ENCODE peak calls at places on chromosomes 12 and 14, in five cellular contexts. M is left lung, Z is GM12878, A is choroid plexus epithelial cell, N is thyroid gland. G is an unnamed sample.

GRCh38 chr12:89702503-89702902 is 6.1 kb downstream of the ATP2B1 start:
- DNase-seq in Z (no peak), M (no peak), N (no peak), A (no peak), G (no peak)

GRCh38 chr14:102853703-102854396 is 68.6 kb upstream of the AMN start:
- DNase-seq in A (no peak), N (no peak), M (no peak), Z (no peak), G (no peak)

GRCh38 chr12:65695077-65695865 is 129.0 kb upstream of the HMGA2 start:
- DNase-seq in A (peak; percentile 98), Z (no peak), M (peak; percentile 69), N (peak; percentile 85), G (peak; percentile 85)

GRCh38 chr12:26126340-26127284 is 1.8 kb upstream of the BHLHE41 start:
- DNase-seq in N (peak; percentile 91), A (peak; percentile 79), M (peak; percentile 88), Z (no peak), G (no peak)

GRCh38 chr14:45698462-45699134 is 445.6 kb upstream of the MIS18BP1 start:
- DNase-seq in M (no peak), A (peak; percentile 24), Z (no peak), N (peak; percentile 69), G (no peak)

GRCh38 chr12:26373606-26374495 is 178.5 kb downstream of the SSPN start:
- DNase-seq in N (no peak), M (no peak), Z (no peak), A (peak; percentile 7), G (no peak)

GRCh38 chr14:54712371-54712998 is 145.6 kb downstream of the SAMD4A start:
- DNase-seq in N (no peak), A (no peak), Z (no peak), M (no peak), G (no peak)

GRCh38 chr12:9951026-9951652 is 19.0 kb upstream of the CLEC2A start:
- DNase-seq in M (no peak), A (no peak), N (no peak), Z (peak; percentile 24), G (no peak)

GRCh38 chr14:100065942-100066574 is 836 bp downstream of the EVL start:
- DNase-seq in Z (peak; percentile 94), M (peak; percentile 47), N (no peak), A (no peak), G (no peak)

GRCh38 chr14:59207506-59207933 is 19.1 kb downstream of the DAAM1 start:
- DNase-seq in N (no peak), A (no peak), Z (peak; percentile 56), M (no peak), G (no peak)

GRCh38 chr12:121712462-121713256 is at the start of gene TMEM120B:
- DNase-seq in N (peak; percentile 81), A (peak; percentile 71), Z (no peak), M (peak; percentile 87), G (peak; percentile 6)

GRCh38 chr14:41167040-41167439 is 439.6 kb upstream of the LRFN5 start:
- DNase-seq in N (no peak), Z (no peak), A (no peak), M (no peak), G (no peak)

GRCh38 chr14:31858868-31859267 is 218.2 kb upstream of the ARHGAP5 start:
- DNase-seq in Z (no peak), N (no peak), M (no peak), A (peak; percentile 60), G (no peak)

GRCh38 chr12:30953946-30954766 is 27.6 kb downstream of the TSPAN11 start:
- DNase-seq in A (no peak), N (no peak), Z (no peak), M (no peak), G (no peak)

GRCh38 chr12:53042607-53043454 is 7.0 kb upstream of the TNS2 start:
- DNase-seq in A (no peak), N (no peak), Z (no peak), M (no peak), G (no peak)

GRCh38 chr14:85963486-85963885 is 433.5 kb downstream of the FLRT2 start:
- DNase-seq in M (no peak), Z (no peak), N (no peak), A (no peak), G (no peak)

GRCh38 chr14:29271669-29272068 is 505.1 kb downstream of the FOXG1 start:
- DNase-seq in M (no peak), N (no peak), Z (no peak), A (no peak), G (no peak)

GRCh38 chr14:99521176-99522024 is 40.2 kb downstream of the CCNK start:
- DNase-seq in N (peak; percentile 0), M (no peak), A (no peak), Z (no peak), G (no peak)

GRCh38 chr14:74846168-74846567 is 29.8 kb downstream of the PROX2 start:
- DNase-seq in A (no peak), Z (no peak), M (no peak), N (no peak), G (no peak)

GRCh38 chr12:26125451-26126339 is 858 bp upstream of the BHLHE41 start:
- DNase-seq in N (peak; percentile 93), A (peak; percentile 75), M (peak; percentile 75), Z (no peak), G (no peak)

GRCh38 chr12:91931110-91931509 is 214.5 kb downstream of the BTG1 start:
- DNase-seq in A (no peak), M (peak; percentile 42), Z (no peak), N (peak; percentile 50), G (peak; percentile 99)

GRCh38 chr12:72288436-72288835 is 16.3 kb downstream of the TRHDE start:
- DNase-seq in M (no peak), A (no peak), Z (no peak), N (no peak), G (no peak)

DNA sequence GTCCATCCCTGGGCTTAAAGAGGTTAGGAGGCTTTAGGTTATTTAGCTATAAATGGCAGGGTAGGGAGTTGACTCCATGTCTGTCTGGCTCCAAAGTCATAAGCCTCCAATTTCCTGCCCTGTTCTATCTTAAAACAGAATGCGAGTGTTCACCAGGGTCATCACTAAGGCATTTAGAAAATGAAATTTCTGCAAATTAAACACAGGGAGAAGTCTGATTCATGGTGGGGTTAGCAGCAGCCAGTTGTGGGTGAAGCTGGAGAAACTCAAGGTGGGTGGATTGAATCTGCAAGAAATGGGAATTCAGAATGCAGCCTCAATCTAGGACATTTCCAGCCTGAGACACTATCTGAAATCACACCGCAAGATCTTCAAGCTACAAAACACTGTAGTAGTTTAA is 13.0 kb upstream of the C12orf75 start:
- DNase-seq in M (no peak), Z (no peak), N (no peak), A (no peak), G (no peak)
- H3K4me3 ChIP-seq in M (no peak overlapping the region), Z (no peak overlapping the region), N (no peak overlapping the region), A (no peak overlapping the region), G (no peak overlapping the region)

DNA sequence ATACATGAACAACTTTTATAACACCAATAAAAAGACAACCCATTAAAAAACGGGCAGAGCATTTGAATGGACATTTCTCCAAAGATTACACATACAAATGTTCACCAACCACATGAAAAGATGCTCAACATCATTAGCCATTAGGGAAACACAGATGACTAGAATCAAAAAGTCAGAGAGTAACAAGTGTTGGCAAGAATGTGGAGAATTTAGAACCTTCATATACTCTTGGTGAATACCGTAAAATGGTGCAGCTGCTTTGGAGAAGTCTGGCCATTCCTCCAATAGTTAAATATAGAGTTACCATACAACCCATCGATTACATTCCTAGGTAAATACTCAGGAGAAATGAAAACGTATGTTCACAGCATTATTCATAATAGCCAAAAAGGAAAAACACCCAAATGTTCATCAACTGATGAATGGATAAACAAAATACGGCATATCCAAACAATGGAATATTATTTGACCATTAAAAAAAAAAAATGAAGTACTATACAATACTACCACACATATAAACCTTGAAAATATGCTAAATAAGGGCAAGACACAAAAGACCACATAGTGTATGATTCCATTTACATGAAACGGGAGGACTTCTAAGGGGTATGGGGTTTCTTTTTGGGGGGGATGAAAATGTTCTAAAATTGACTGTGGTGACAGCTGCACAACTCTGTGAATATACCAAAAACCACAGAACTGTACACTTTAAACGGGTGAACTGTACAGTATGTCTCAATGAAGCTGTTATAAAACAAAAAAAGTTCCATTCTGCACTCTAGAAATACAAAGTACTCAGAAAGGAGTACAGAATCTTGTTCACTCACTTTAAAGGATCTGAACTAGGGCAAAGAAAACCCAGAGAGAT is 3.2 kb downstream of the CORO1C start:
- DNase-seq in N (no peak), M (no peak), A (no peak), Z (no peak), G (no peak)
- H3K4me3 ChIP-seq in N (no peak overlapping the region), M (no peak overlapping the region), A (no peak overlapping the region), Z (peak overlapping the region; percentile 88), G (no peak overlapping the region)

GRCh38 chr14:92578511-92578910 is 64.9 kb downstream of the RIN3 start:
- DNase-seq in M (no peak), N (no peak), A (peak; percentile 28), Z (no peak), G (no peak)

GRCh38 chr14:92575773-92576303 is 62.3 kb downstream of the RIN3 start:
- DNase-seq in A (no peak), N (no peak), M (no peak), Z (no peak), G (no peak)

GRCh38 chr14:92579244-92579643 is 65.7 kb downstream of the RIN3 start:
- DNase-seq in Z (no peak), A (no peak), N (no peak), M (no peak), G (no peak)

GRCh38 chr14:92575061-92575772 is 61.6 kb downstream of the RIN3 start:
- DNase-seq in A (no peak), N (no peak), M (no peak), Z (no peak), G (no peak)

GRCh38 chr14:92577321-92577742 is 63.8 kb downstream of the RIN3 start:
- DNase-seq in N (no peak), M (no peak), A (no peak), Z (peak; percentile 89), G (no peak)
- H3K4me3 ChIP-seq in N (no peak overlapping the region), M (no peak overlapping the region), A (no peak overlapping the region), Z (peak overlapping the region; percentile 59), G (no peak overlapping the region)

DNA sequence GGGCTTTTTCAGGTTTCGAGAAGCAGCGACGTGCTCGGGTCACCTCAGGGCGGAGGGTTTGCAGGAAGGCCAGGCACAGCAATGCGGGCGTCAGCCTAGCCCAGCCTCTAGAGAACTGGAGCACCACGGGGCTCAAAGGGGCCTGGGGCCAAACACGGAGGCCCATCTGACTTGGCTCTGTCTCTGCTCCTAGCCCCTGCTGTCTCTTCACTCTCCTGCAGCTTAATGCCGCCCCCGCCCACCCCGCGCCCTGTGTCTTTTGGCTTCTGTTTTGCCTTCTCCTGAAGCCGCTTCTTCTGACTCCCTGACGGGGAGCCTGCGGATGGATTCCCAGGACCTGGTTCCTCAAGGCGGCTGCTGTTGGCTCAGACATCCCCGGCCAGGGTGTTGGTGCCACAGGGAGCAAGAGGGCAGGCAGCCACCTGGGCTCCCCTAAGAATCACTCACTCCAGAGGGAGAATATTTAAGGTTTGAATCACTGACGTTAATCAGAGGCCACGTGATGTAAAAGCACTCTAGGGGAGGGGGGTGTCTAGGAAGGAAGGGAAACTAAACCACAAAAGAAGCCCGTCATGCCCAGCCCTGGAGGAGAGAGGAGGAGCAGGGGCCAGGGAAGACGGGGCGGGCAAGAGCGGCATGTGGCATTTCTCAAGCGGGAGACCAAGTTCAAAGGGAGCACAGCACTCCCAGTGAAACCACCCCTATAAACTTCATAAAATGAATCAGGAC is 36.9 kb upstream of the PRMT8 start:
- DNase-seq in N (no peak), A (peak; percentile 69), M (peak; percentile 41), Z (no peak), G (no peak)
- H3K4me3 ChIP-seq in N (no peak overlapping the region), A (no peak overlapping the region), M (no peak overlapping the region), Z (no peak overlapping the region), G (no peak overlapping the region)